ENCODE peak calls at places on chromosomes 3 and 15, in six cellular contexts. K, V, G, O, F and N are unnamed samples.

GRCh38 chr3:8421267-8421666 is 80.4 kb upstream of the LMCD1 start:
- DNase-seq in K (peak; percentile 41), V (no peak), G (no peak), O (no peak), F (no peak), N (no peak)

GRCh38 chr3:196149375-196149774 is 61.8 kb downstream of the ZDHHC19 start:
- DNase-seq in K (peak; percentile 34), V (no peak), G (no peak), O (no peak), F (no peak), N (no peak)

GRCh38 chr3:60294181-60294580 is 957.1 kb downstream of the FHIT start:
- DNase-seq in K (peak; percentile 21), V (no peak), G (no peak), O (no peak), F (no peak), N (no peak)

GRCh38 chr15:68352401-68353062 is 75.0 kb downstream of the FEM1B start:
- DNase-seq in K (peak; percentile 99), V (peak; percentile 41), G (peak; percentile 93), O (peak; percentile 20), F (no peak), N (peak; percentile 95)

GRCh38 chr3:134463676-134464611 is 21.8 kb downstream of the ANAPC13 start:
- DNase-seq in K (peak; percentile 59), V (no peak), G (no peak), O (no peak), F (peak; percentile 98), N (no peak)

GRCh38 chr15:39227001-39227400 is 353.9 kb upstream of the THBS1 start:
- DNase-seq in K (no peak), V (no peak), G (no peak), O (no peak), F (no peak), N (peak; percentile 8)

GRCh38 chr3:63876260-63876659 is 12.6 kb downstream of the ATXN7 start:
- DNase-seq in K (no peak), V (no peak), G (no peak), O (no peak), F (no peak), N (no peak)

GRCh38 chr3:127786358-127787070 is 35.8 kb downstream of the MGLL start:
- DNase-seq in K (no peak), V (no peak), G (no peak), O (no peak), F (no peak), N (no peak)

GRCh38 chr15:25504307-25504706 is 65.5 kb upstream of the UBE3A start:
- DNase-seq in K (peak; percentile 99), V (no peak), G (no peak), O (no peak), F (no peak), N (peak; percentile 26)

GRCh38 chr3:3765661-3766060 is 33.6 kb upstream of the LRRN1 start:
- DNase-seq in K (no peak), V (no peak), G (no peak), O (no peak), F (no peak), N (no peak)

GRCh38 chr15:70095387-70096214 is 2.1 kb downstream of the TLE3 start:
- DNase-seq in K (no peak), V (peak; percentile 69), G (no peak), O (no peak), F (no peak), N (no peak)

GRCh38 chr3:157573780-157574378 is 70.7 kb upstream of the VEPH1 start:
- DNase-seq in K (peak; percentile 38), V (no peak), G (peak; percentile 38), O (no peak), F (no peak), N (peak; percentile 11)

GRCh38 chr3:18559323-18559972 is 134.3 kb upstream of the SATB1 start:
- DNase-seq in K (peak; percentile 55), V (peak; percentile 6), G (peak; percentile 13), O (no peak), F (peak; percentile 76), N (peak; percentile 11)

GRCh38 chr3:52483577-52484495 is 11.3 kb upstream of the STAB1 start:
- DNase-seq in K (no peak), V (no peak), G (no peak), O (no peak), F (no peak), N (no peak)

GRCh38 chr15:75328493-75329314 is 7.2 kb upstream of the COMMD4 start:
- DNase-seq in K (no peak), V (no peak), G (no peak), O (no peak), F (no peak), N (no peak)

GRCh38 chr3:143974181-143974876 is 2.7 kb downstream of the DIPK2A start:
- DNase-seq in K (no peak), V (no peak), G (no peak), O (no peak), F (no peak), N (no peak)

GRCh38 chr15:25787855-25788521 is 75.1 kb downstream of the ATP10A start:
- DNase-seq in K (peak; percentile 31), V (no peak), G (no peak), O (no peak), F (no peak), N (peak; percentile 36)

GRCh38 chr3:151890721-151891141 is 17.3 kb downstream of the SUCNR1 start:
- DNase-seq in K (no peak), V (no peak), G (peak; percentile 62), O (no peak), F (no peak), N (no peak)

GRCh38 chr3:42572278-42572677 is 9.5 kb downstream of the SEC22C start:
- DNase-seq in K (peak; percentile 44), V (peak; percentile 8), G (peak; percentile 34), O (no peak), F (peak; percentile 85), N (peak; percentile 20)

GRCh38 chr3:141441381-141442365 is 45.2 kb upstream of the RASA2 start:
- DNase-seq in K (peak; percentile 80), V (peak; percentile 78), G (peak; percentile 53), O (peak; percentile 71), F (peak; percentile 84), N (peak; percentile 35)